ENCODE peak calls at places on chromosomes 4 and X, in eight cellular contexts. B is uterus; V is GM12892; I is NCI-H69; E is activated gamma-delta T cell treated with anti-CD3 and anti-CD28 coated beads, Interleukin-2, amount 50 U/mL, for 16 hours; J is NCI-H1694 treated with DMSO at 0.1 percent for 48 hours; F is activated CD4-positive, alpha-beta T cell treated with anti-CD3 and anti-CD28 coated beads for 1 hour; R is choroid plexus epithelial cell. O is an unnamed sample.

GRCh38 chrX:74343327-74343969 is 39.5 kb downstream of the ZCCHC13 start:
- DNase-seq in B (no peak), V (no peak), I (no peak), E (no peak), J (no peak), F (no peak), R (no peak), O (no peak)

GRCh38 chr4:164623099-164623498 is 130.8 kb upstream of the SMIM31 start:
- DNase-seq in B (no peak), V (no peak), I (no peak), E (no peak), J (no peak), F (no peak), R (no peak), O (no peak)

GRCh38 chr4:184267673-184268573 is 50.2 kb upstream of the ENPP6 start:
- DNase-seq in B (no peak), V (no peak), I (no peak), E (peak), J (no peak), F (peak), R (peak), O (peak)

GRCh38 chr4:25085621-25086020 is 54.9 kb upstream of the LGI2 start:
- DNase-seq in B (no peak), V (no peak), I (peak), E (no peak), J (no peak), F (no peak), R (no peak), O (no peak)

GRCh38 chr4:3315566-3315965 is 22.7 kb downstream of the RGS12 start:
- DNase-seq in B (no peak), V (no peak), I (no peak), E (no peak), J (no peak), F (no peak), R (no peak), O (no peak)

GRCh38 chrX:153582896-153583295 is 16.0 kb downstream of the CCNQ start:
- DNase-seq in B (no peak), V (peak), I (peak), E (peak), J (no peak), F (peak), R (peak), O (peak)

GRCh38 chrX:30888526-30889146 is 418 bp downstream of the TAB3 start:
- DNase-seq in B (no peak), V (no peak), I (peak), E (no peak), J (no peak), F (no peak), R (peak), O (peak)

GRCh38 chrX:71913156-71913950 is 2.7 kb downstream of the NHSL2 start:
- DNase-seq in B (no peak), V (no peak), I (no peak), E (no peak), J (no peak), F (no peak), R (no peak), O (no peak)

GRCh38 chrX:116318672-116319071 is 117.7 kb upstream of the SLC6A14 start:
- DNase-seq in B (no peak), V (no peak), I (no peak), E (no peak), J (no peak), F (no peak), R (peak), O (no peak)

GRCh38 chr4:170026253-170026991 is at the start of gene MFAP3L:
- DNase-seq in B (peak), V (peak), I (peak), E (peak), J (peak), F (peak), R (peak), O (peak)

GRCh38 chrX:109872021-109872730 is 130.7 kb upstream of the TMEM164 start:
- DNase-seq in B (no peak), V (no peak), I (no peak), E (no peak), J (no peak), F (no peak), R (peak), O (no peak)

GRCh38 chr4:143616771-143617170 is 83.7 kb downstream of the FREM3 start:
- DNase-seq in B (no peak), V (peak), I (no peak), E (no peak), J (no peak), F (no peak), R (peak), O (peak)

GRCh38 chr4:25527044-25527443 is 128.6 kb upstream of the SLC34A2 start:
- DNase-seq in B (no peak), V (no peak), I (no peak), E (no peak), J (no peak), F (no peak), R (no peak), O (no peak)

GRCh38 chr4:99467908-99468307 is 32.8 kb upstream of the ADH7 start:
- DNase-seq in B (no peak), V (no peak), I (no peak), E (no peak), J (no peak), F (no peak), R (no peak), O (no peak)

GRCh38 chrX:71178908-71179307 is 34.3 kb downstream of the NLGN3 start:
- DNase-seq in B (peak), V (no peak), I (peak), E (peak), J (peak), F (peak), R (peak), O (no peak)

GRCh38 chr4:26161030-26161824 is 159.6 kb upstream of the RBPJ start:
- DNase-seq in B (no peak), V (no peak), I (peak), E (no peak), J (no peak), F (no peak), R (no peak), O (no peak)

GRCh38 chrX:51148848-51149247 is 183.8 kb upstream of the NUDT10 start:
- DNase-seq in B (no peak), V (no peak), I (no peak), E (no peak), J (no peak), F (no peak), R (no peak), O (no peak)

GRCh38 chrX:155094468-155095061 is 23.3 kb downstream of the BRCC3 start:
- DNase-seq in B (no peak), V (no peak), I (peak), E (peak), J (peak), F (no peak), R (peak), O (no peak)

GRCh38 chr4:183544109-183544508 is 39.3 kb downstream of the ING2 start:
- DNase-seq in B (no peak), V (no peak), I (no peak), E (no peak), J (no peak), F (no peak), R (peak), O (no peak)

GRCh38 chr4:146646601-146647000 is 7.9 kb downstream of the POU4F2 start:
- DNase-seq in B (no peak), V (no peak), I (no peak), E (no peak), J (no peak), F (no peak), R (no peak), O (no peak)

GRCh38 chr4:4524364-4524763 is 17.5 kb downstream of the STX18 start:
- DNase-seq in B (no peak), V (peak), I (peak), E (peak), J (no peak), F (no peak), R (peak), O (peak)

GRCh38 chr4:143587703-143588102 is 74.2 kb downstream of the SMARCA5 start:
- DNase-seq in B (no peak), V (no peak), I (peak), E (no peak), J (no peak), F (no peak), R (peak), O (no peak)

GRCh38 chr4:71200944-71201533 is 137.8 kb upstream of the SLC4A4 start:
- DNase-seq in B (no peak), V (no peak), I (no peak), E (no peak), J (no peak), F (no peak), R (no peak), O (no peak)

GRCh38 chr4:40448875-40449274 is 113.7 kb downstream of the CHRNA9 start:
- DNase-seq in B (no peak), V (no peak), I (peak), E (no peak), J (no peak), F (no peak), R (no peak), O (no peak)

GRCh38 chr4:26896636-26897035 is 36.0 kb downstream of the STIM2 start:
- DNase-seq in B (no peak), V (no peak), I (no peak), E (no peak), J (no peak), F (no peak), R (peak), O (no peak)

GRCh38 chr4:173934201-173934600 is 349.3 kb downstream of the FBXO8 start:
- DNase-seq in B (no peak), V (no peak), I (no peak), E (no peak), J (no peak), F (no peak), R (peak), O (no peak)

GRCh38 chrX:16869393-16870094 is 618 bp downstream of the RBBP7 start:
- DNase-seq in B (no peak), V (peak), I (peak), E (peak), J (no peak), F (peak), R (no peak), O (no peak)

GRCh38 chrX:74450803-74451449 is 29.6 kb downstream of the SLC16A2 start:
- DNase-seq in B (no peak), V (no peak), I (no peak), E (no peak), J (no peak), F (no peak), R (peak), O (no peak)

GRCh38 chrX:139026406-139027200 is 315.1 kb upstream of the FGF13 start:
- DNase-seq in B (no peak), V (no peak), I (peak), E (no peak), J (no peak), F (no peak), R (no peak), O (no peak)

GRCh38 chr4:10093801-10094552 is 22.6 kb downstream of the WDR1 start:
- DNase-seq in B (no peak), V (no peak), I (no peak), E (no peak), J (no peak), F (no peak), R (peak), O (no peak)

GRCh38 chrX:129006491-129006890 is 516.8 kb downstream of the SMARCA1 start:
- DNase-seq in B (no peak), V (no peak), I (peak), E (no peak), J (peak), F (no peak), R (no peak), O (no peak)

GRCh38 chrX:1398431-1399340 is 6.8 kb upstream of the SLC25A6 start:
- DNase-seq in B (no peak), V (no peak), I (no peak), E (no peak), J (no peak), F (no peak), R (no peak), O (no peak)

GRCh38 chrX:53128097-53128749 is 34.3 kb downstream of the KANTR start:
- DNase-seq in B (no peak), V (no peak), I (no peak), E (no peak), J (no peak), F (no peak), R (no peak), O (no peak)

GRCh38 chr4:4507923-4508322 is 33.9 kb downstream of the STX18 start:
- DNase-seq in B (no peak), V (no peak), I (peak), E (no peak), J (no peak), F (no peak), R (peak), O (no peak)

GRCh38 chrX:24902808-24903207 is 113.0 kb downstream of the ARX start:
- DNase-seq in B (no peak), V (no peak), I (no peak), E (no peak), J (no peak), F (no peak), R (peak), O (no peak)